ENCODE peak calls at places on chromosomes 6 and 20, in four cellular contexts. B is neuronal stem cell, N is body of pancreas, O is WERI-Rb-1. Z is an unnamed sample. For H3K9me3 and H3K36me3, the result is how much of the 10 kb centered on the place peaks cover.

GRCh38 chr6:158313989-158314388 is 1.7 kb downstream of the TULP4 start:
- DNase-seq in N (no peak), B (no peak), O (peak), Z (no peak)

GRCh38 chr6:39189915-39190544 is 39.2 kb downstream of the KCNK5 start:
- DNase-seq in N (peak), B (peak), O (peak), Z (no peak)

GRCh38 chr6:53492860-53493634 is 51.9 kb downstream of the GCLC start:
- DNase-seq in N (peak), O (peak), B (peak), Z (peak)

GRCh38 chr20:53448875-53449274 is 144.8 kb downstream of the ZNF217 start:
- DNase-seq in N (no peak), B (no peak), O (no peak), Z (no peak)

GRCh38 chr6:44041461-44042260 is 85.6 kb downstream of the MRPL14 start:
- DNase-seq in B (peak), O (no peak), N (peak), Z (no peak)

GRCh38 chr20:62860924-62861691 is 514 bp downstream of the TCFL5 start:
- DNase-seq in N (no peak), O (no peak), B (peak), Z (peak)

GRCh38 chr20:59013959-59014608 is 5.1 kb upstream of the TUBB1 start:
- DNase-seq in N (no peak), B (no peak), O (no peak), Z (peak)

GRCh38 chr6:53152576-53152975 is 3.9 kb upstream of the GCM1 start:
- DNase-seq in B (no peak), O (no peak), N (no peak), Z (no peak)

GRCh38 chr6:143806282-143807102 is 36.6 kb upstream of the LTV1 start:
- DNase-seq in O (no peak), B (no peak), N (peak), Z (no peak)

GRCh38 chr6:17851720-17852161 is 135.7 kb downstream of the KIF13A start:
- DNase-seq in B (no peak), O (no peak), N (no peak), Z (no peak)

GRCh38 chr6:109411034-109411433 is 28.8 kb upstream of the CD164 start:
- DNase-seq in O (no peak), N (no peak), B (no peak), Z (no peak)

GRCh38 chr6:144530118-144530517 is 245.0 kb downstream of the UTRN start:
- DNase-seq in N (no peak), B (no peak), O (peak), Z (no peak)

GRCh38 chr6:151502499-151502898 is 8.7 kb downstream of the CCDC170 start:
- DNase-seq in B (no peak), O (no peak), N (no peak), Z (no peak)

GRCh38 chr6:152356016-152356415 is 281.1 kb downstream of the SYNE1 start:
- DNase-seq in B (no peak), N (no peak), O (no peak), Z (no peak)

GRCh38 chr6:33297956-33298772 is 578 bp downstream of the RGL2 start:
- DNase-seq in O (peak), N (peak), B (peak), Z (peak)

GRCh38 chr20:25049261-25050060 is 8.5 kb downstream of the ACSS1 start:
- DNase-seq in B (no peak), N (no peak), O (no peak), Z (no peak)

GRCh38 chr20:31670371-31671228 is 32.9 kb downstream of the COX4I2 start:
- DNase-seq in B (no peak), N (peak), O (no peak), Z (no peak)

GRCh38 chr20:41533537-41534136 is 84.5 kb downstream of the CHD6 start:
- DNase-seq in O (no peak), B (no peak), N (peak), Z (no peak)

GRCh38 chr20:20782221-20782620 is 69.8 kb upstream of the RALGAPA2 start:
- DNase-seq in B (no peak), N (peak), O (no peak), Z (no peak)

GRCh38 chr20:64159711-64160110 is 4.5 kb upstream of the MYT1 start:
- DNase-seq in N (no peak), O (no peak), B (no peak), Z (no peak)

GRCh38 chr6:56176741-56177140 is 70.6 kb downstream of the COL21A1 start:
- DNase-seq in N (no peak), O (no peak), B (no peak), Z (no peak)
- H3K9me3 ChIP-seq in N (under half), O (under half), B (under half), Z (under half)

DNA sequence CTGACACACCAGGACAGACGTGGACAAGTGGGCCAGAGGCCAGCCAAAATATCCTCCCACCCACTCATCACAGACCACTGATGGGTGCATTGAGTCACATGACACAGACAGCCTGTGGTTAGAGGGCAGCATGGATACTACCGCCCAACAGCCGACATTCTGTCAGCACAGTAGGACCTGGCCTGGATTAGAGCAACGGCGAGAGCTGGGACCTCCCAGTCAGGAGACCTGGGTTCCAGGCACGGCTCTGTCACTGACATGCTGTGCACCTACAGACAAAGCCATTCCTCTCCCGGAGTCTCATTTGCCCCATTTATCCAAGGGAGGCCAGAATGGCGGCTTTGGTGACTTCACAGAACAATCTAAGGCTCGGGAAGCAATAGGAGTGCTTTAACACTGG is 8.0 kb downstream of the ZNF335 start:
- DNase-seq in B (no peak), O (no peak), N (no peak), Z (no peak)
- H3K36me3 ChIP-seq in B (half or more), O (half or more), N (under half), Z (half or more)

GRCh38 chr6:25661129-25661779 is 9.2 kb downstream of the SCGN start:
- DNase-seq in N (no peak), O (no peak), B (no peak), Z (no peak)

GRCh38 chr6:25655746-25656145 is 3.7 kb downstream of the SCGN start:
- DNase-seq in O (no peak), B (no peak), N (peak), Z (no peak)

GRCh38 chr6:25665455-25665854 is 13.4 kb downstream of the SCGN start:
- DNase-seq in O (no peak), B (no peak), N (no peak), Z (no peak)

GRCh38 chr6:25660512-25660911 is 8.5 kb downstream of the SCGN start:
- DNase-seq in N (peak), O (peak), B (no peak), Z (no peak)

GRCh38 chr6:25659633-25660368 is 7.8 kb downstream of the SCGN start:
- DNase-seq in N (peak), B (no peak), O (no peak), Z (no peak)
- H3K9me3 ChIP-seq in N (under half), B (under half), O (under half), Z (under half)

GRCh38 chr6:35081426-35081851 is 59.7 kb downstream of the TCP11 start:
- DNase-seq in N (no peak), O (no peak), B (no peak), Z (no peak)

GRCh38 chr6:35083507-35083906 is 57.6 kb downstream of the TCP11 start:
- DNase-seq in N (no peak), B (no peak), O (no peak), Z (no peak)

GRCh38 chr6:35080821-35081425 is 60.2 kb downstream of the TCP11 start:
- DNase-seq in N (no peak), O (no peak), B (no peak), Z (no peak)

GRCh38 chr6:35082733-35083403 is 58.3 kb downstream of the TCP11 start:
- DNase-seq in N (no peak), O (no peak), B (no peak), Z (no peak)

GRCh38 chr6:35082046-35082732 is 59.0 kb downstream of the TCP11 start:
- DNase-seq in O (no peak), B (no peak), N (no peak), Z (no peak)
- H3K36me3 ChIP-seq in O (half or more), B (half or more), N (under half), Z (under half)